ENCODE peak calls at places on chromosomes 13 and 19, in eight cellular contexts. P, J, Q, O, V, L, I and D are unnamed samples. For H3K4me1, the result is how much of the 10 kb centered on the place peaks cover.

GRCh38 chr13:46053162-46054012 is 841 bp upstream of the ZC3H13 start:
- DNase-seq in P (no peak), J (no peak), Q (no peak), O (no peak), V (no peak), L (no peak), I (no peak), D (no peak)

GRCh38 chr19:8615813-8616596 is 5.5 kb upstream of the ADAMTS10 start:
- DNase-seq in P (peak), J (no peak), Q (peak), O (peak), V (peak), L (peak), I (no peak), D (peak)

GRCh38 chr13:101649490-101650126 is 197.1 kb downstream of the ITGBL1 start:
- DNase-seq in P (no peak), J (no peak), Q (no peak), O (no peak), V (no peak), L (peak), I (no peak), D (no peak)

GRCh38 chr13:80363890-80364503 is 23.1 kb upstream of the SPRY2 start:
- DNase-seq in P (no peak), J (no peak), Q (no peak), O (peak), V (peak), L (peak), I (no peak), D (no peak)

GRCh38 chr19:28426902-28427232 is 786.1 kb downstream of the UQCRFS1 start:
- DNase-seq in P (no peak), J (no peak), Q (no peak), O (peak), V (no peak), L (no peak), I (no peak), D (no peak)

GRCh38 chr13:102555914-102556553 is 40.8 kb upstream of the TPP2 start:
- DNase-seq in P (no peak), J (no peak), Q (no peak), O (peak), V (peak), L (peak), I (no peak), D (no peak)

GRCh38 chr19:39264306-39265290 is 3.6 kb upstream of the IFNL2 start:
- DNase-seq in P (peak), J (no peak), Q (no peak), O (no peak), V (no peak), L (peak), I (no peak), D (peak)

GRCh38 chr19:32223595-32224370 is 121.6 kb upstream of the ZNF507 start:
- DNase-seq in P (no peak), J (no peak), Q (no peak), O (no peak), V (no peak), L (no peak), I (no peak), D (no peak)

GRCh38 chr19:32387701-32388392 is 17.7 kb upstream of the DPY19L3 start:
- DNase-seq in P (no peak), J (no peak), Q (no peak), O (no peak), V (peak), L (peak), I (no peak), D (no peak)

GRCh38 chr19:54196514-54196913 is 4.1 kb upstream of the RPS9 start:
- DNase-seq in P (no peak), J (no peak), Q (no peak), O (no peak), V (no peak), L (no peak), I (no peak), D (no peak)
- H3K4me1 ChIP-seq in P (under half), J (under half), Q (under half), O (under half), V (under half), L (under half), I (under half), D (under half)

DNA sequence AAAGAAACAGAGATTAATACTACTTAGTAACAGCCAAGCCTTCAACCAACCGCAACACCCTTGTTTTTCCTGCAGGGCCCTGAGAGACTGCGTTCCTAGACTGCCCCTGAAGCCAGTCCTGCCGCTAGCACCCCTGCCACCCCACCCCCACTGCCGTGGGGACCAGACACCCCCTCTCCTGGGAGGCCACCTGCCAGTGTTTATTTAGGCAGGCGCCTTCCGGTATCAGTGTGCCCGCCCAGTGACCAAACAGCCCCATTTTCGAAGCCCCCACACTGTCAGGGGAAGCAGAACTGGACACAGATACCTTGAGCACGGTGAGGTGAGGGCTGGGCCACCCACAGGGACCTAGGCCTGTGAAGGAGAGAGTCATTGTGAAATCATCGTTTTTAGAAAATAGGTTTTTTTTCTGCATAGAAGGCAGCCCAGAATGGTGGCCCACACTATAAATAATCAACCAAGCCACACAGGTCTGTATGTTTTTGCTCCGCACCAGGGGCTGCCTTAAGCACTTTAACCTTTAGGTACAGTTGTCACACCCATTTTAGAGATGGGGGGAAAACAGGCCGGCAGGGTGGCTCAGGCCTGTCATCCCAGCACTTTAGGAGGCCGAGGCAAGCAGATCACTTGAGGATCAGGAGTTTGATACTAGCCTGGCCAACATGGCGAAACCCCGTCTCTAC is 3.5 kb upstream of the TLE5 start:
- DNase-seq in P (no peak), J (no peak), Q (no peak), O (peak), V (no peak), L (no peak), I (no peak), D (peak)
- H3K4me1 ChIP-seq in P (under half), J (under half), Q (under half), O (half or more), V (under half), L (under half), I (under half), D (under half)

GRCh38 chr19:16585808-16586476 is 13.7 kb upstream of the SLC35E1 start:
- DNase-seq in P (peak), J (no peak), Q (no peak), O (peak), V (no peak), L (no peak), I (no peak), D (peak)

GRCh38 chr19:16588089-16588823 is 16.0 kb upstream of the SLC35E1 start:
- DNase-seq in P (peak), J (no peak), Q (peak), O (peak), V (no peak), L (no peak), I (no peak), D (peak)

GRCh38 chr19:16584825-16585801 is 12.9 kb upstream of the SLC35E1 start:
- DNase-seq in P (peak), J (no peak), Q (no peak), O (peak), V (no peak), L (no peak), I (no peak), D (no peak)

GRCh38 chr19:16587031-16588023 is 15.1 kb upstream of the SLC35E1 start:
- DNase-seq in P (peak), J (no peak), Q (no peak), O (peak), V (no peak), L (peak), I (no peak), D (peak)

DNA sequence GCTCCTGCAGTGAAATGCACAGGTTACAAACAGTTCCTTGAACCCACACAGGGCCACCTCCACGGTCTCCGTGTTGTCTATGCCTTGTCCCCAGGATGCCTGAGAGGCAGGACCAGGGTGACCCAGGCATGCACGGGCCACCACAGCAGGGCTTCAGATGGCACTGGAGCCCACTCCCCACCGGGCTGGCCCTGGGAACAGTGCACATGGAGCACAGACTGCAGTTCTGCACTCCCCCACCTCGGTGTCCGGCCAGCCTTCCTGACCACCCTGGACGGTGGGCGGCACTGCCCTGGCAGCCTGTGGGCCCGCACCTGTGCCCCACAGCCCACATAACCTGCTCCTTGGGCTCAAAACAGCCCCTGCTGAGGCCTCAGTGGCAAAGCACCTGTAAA is 14.3 kb upstream of the SLC35E1 start:
- DNase-seq in P (peak), J (no peak), Q (no peak), O (peak), V (no peak), L (no peak), I (no peak), D (no peak)
- H3K4me1 ChIP-seq in P (half or more), J (under half), Q (under half), O (half or more), V (half or more), L (half or more), I (half or more), D (half or more)

GRCh38 chr19:48554385-48555091 is 2.6 kb downstream of the SULT2B1 start:
- DNase-seq in P (no peak), J (peak), Q (no peak), O (no peak), V (no peak), L (peak), I (no peak), D (no peak)
- H3K4me1 ChIP-seq in P (under half), J (under half), Q (under half), O (under half), V (under half), L (under half), I (under half), D (under half)

GRCh38 chr13:40403509-40404241 is 262.8 kb downstream of the FOXO1 start:
- DNase-seq in P (no peak), J (no peak), Q (no peak), O (no peak), V (no peak), L (no peak), I (no peak), D (no peak)
- H3K4me1 ChIP-seq in P (under half), J (under half), Q (under half), O (under half), V (under half), L (half or more), I (under half), D (under half)

GRCh38 chr19:16773259-16773658 is 53.6 kb downstream of the NWD1 start:
- DNase-seq in P (no peak), J (no peak), Q (no peak), O (no peak), V (no peak), L (no peak), I (no peak), D (no peak)
- H3K4me1 ChIP-seq in P (under half), J (under half), Q (under half), O (under half), V (under half), L (under half), I (under half), D (under half)

DNA sequence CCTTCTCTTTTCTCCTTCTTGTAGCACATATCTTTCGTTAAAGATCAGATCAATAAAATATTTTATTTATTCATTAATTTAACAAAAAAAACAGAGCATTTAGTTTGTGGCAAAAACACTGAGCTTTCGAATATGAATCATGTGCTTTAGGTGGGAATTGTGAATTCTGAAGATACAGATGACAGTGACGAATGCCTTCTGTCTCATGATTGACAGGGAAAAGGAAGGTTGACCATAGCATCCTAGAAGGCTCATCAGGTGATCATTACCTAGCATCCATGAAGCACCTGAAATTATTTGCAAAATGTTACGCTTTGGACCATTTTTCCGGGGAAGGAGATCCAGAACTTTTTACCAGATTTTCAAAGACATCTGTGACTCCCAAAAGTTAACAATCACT is 3.8 kb downstream of the ARL11 start:
- DNase-seq in P (no peak), J (no peak), Q (no peak), O (no peak), V (no peak), L (no peak), I (no peak), D (no peak)
- H3K4me1 ChIP-seq in P (under half), J (under half), Q (under half), O (under half), V (under half), L (under half), I (under half), D (under half)